ENCODE peak calls at places on chromosomes 11 and 22, in seven cellular contexts. G is trophoblast cell, B is IMR-90, A is mesendoderm, S is mesenchymal stem cell, L is H9, K is H1. X is an unnamed sample.

GRCh38 chr22:45684169-45684568 is 12.5 kb downstream of the ATXN10 start:
- DNase-seq in G (no peak), B (peak), A (no peak), S (no peak), L (no peak), K (no peak), X (no peak)

GRCh38 chr11:67438121-67438902 is 830 bp upstream of the PTPRCAP start:
- DNase-seq in G (peak), B (no peak), A (no peak), S (no peak), L (peak), K (no peak), X (no peak)

GRCh38 chr22:21984793-21985192 is 2.2 kb upstream of the TOP3B start:
- DNase-seq in G (peak), B (peak), A (peak), S (peak), L (peak), K (peak), X (peak)

GRCh38 chr22:45629469-45630089 is 42.1 kb upstream of the ATXN10 start:
- DNase-seq in G (no peak), B (no peak), A (peak), S (no peak), L (peak), K (no peak), X (no peak)

GRCh38 chr22:50684501-50684900 is 11.9 kb downstream of the SHANK3 start:
- DNase-seq in G (no peak), B (no peak), A (no peak), S (no peak), L (no peak), K (no peak), X (no peak)

GRCh38 chr11:123145661-123146060 is 49.4 kb downstream of the CLMP start:
- DNase-seq in G (no peak), B (no peak), A (peak), S (no peak), L (no peak), K (no peak), X (no peak)

GRCh38 chr11:35683728-35684339 is 21.3 kb downstream of the TRIM44 start:
- DNase-seq in G (peak), B (peak), A (no peak), S (peak), L (no peak), K (no peak), X (no peak)

GRCh38 chr11:58575377-58576020 is at the start of gene LPXN:
- DNase-seq in G (peak), B (peak), A (no peak), S (peak), L (no peak), K (no peak), X (no peak)

GRCh38 chr22:27299181-27300085 is 502.1 kb downstream of the MN1 start:
- DNase-seq in G (no peak), B (no peak), A (peak), S (no peak), L (no peak), K (no peak), X (no peak)

GRCh38 chr11:108606495-108607160 is 13.1 kb upstream of the EXPH5 start:
- DNase-seq in G (peak), B (peak), A (peak), S (no peak), L (no peak), K (no peak), X (no peak)

GRCh38 chr22:25551396-25551795 is 13.1 kb upstream of the GRK3 start:
- DNase-seq in G (no peak), B (no peak), A (no peak), S (no peak), L (no peak), K (no peak), X (no peak)

GRCh38 chr22:20264614-20265452 is 3.3 kb downstream of the RTN4R start:
- DNase-seq in G (no peak), B (no peak), A (no peak), S (no peak), L (no peak), K (no peak), X (no peak)

GRCh38 chr11:7665473-7666291 is 7.6 kb downstream of the CYB5R2 start:
- DNase-seq in G (peak), B (peak), A (peak), S (peak), L (peak), K (peak), X (no peak)

GRCh38 chr22:44698531-44699421 is 3.2 kb upstream of the PRR5 start:
- DNase-seq in G (peak), B (peak), A (peak), S (peak), L (peak), K (peak), X (peak)

GRCh38 chr11:72541224-72541974 is 107.1 kb upstream of the CLPB start:
- DNase-seq in G (no peak), B (no peak), A (no peak), S (no peak), L (no peak), K (no peak), X (no peak)

GRCh38 chr11:32411937-32412615 is 23.3 kb downstream of the WT1 start:
- DNase-seq in G (no peak), B (no peak), A (no peak), S (no peak), L (no peak), K (no peak), X (no peak)

DNA sequence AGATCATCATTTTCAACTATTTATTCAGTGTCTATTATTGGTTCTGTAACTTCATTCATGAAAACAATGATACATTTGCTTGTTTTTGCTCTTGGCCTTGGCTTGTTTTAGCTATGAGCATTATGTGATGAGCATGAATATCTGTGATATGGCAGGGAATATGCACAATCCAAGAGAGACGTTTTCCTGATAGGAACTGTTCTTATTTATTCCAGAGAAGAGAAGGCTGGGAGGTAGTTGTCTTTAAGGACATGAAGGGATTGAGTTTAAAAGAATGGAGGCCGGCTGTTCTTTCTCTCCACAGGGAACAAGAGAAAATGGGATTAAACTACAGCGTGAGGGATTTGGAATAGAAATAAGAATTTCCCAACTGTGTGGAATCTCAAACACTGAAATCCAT is 30.3 kb downstream of the BLID start:
- DNase-seq in G (no peak), B (peak), A (no peak), S (no peak), L (no peak), K (no peak), X (no peak)
- H3K4me2 ChIP-seq in G (no peak), B (no peak), A (no peak), S (no peak), L (no peak), K (no peak), X (no peak)

DNA sequence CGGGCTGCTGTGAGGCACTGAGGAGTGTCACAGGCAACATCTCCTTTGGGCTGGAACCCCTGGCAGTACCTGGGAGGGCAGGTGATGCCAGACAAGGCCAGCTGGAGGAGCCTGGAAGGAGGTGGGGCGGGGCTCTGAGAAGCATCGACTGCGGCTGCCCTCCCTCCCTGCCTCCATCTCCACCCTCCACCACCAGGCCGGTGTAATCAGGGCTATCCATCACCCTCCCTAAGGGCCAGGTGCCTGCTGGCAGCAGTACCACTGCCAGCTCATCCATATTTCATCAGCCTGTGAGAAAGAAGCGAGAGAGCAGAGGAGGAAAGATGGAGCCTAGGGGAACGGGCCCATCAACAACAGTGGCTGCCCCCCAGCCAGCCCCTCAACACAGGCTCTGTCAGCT is 51.4 kb upstream of the RASD2 start:
- DNase-seq in G (no peak), B (no peak), A (no peak), S (no peak), L (no peak), K (no peak), X (no peak)
- H3K23ac ChIP-seq in G (no peak), B (no peak), A (no peak), S (no peak), L (no peak), K (no peak), X (no peak)

GRCh38 chr11:15197696-15198095 is 83.0 kb downstream of the INSC start:
- DNase-seq in G (no peak), B (peak), A (no peak), S (no peak), L (no peak), K (peak), X (no peak)

GRCh38 chr11:15196704-15197103 is 82.0 kb downstream of the INSC start:
- DNase-seq in G (no peak), B (no peak), A (no peak), S (no peak), L (no peak), K (no peak), X (no peak)

GRCh38 chr11:15198284-15198683 is 83.6 kb downstream of the INSC start:
- DNase-seq in G (no peak), B (no peak), A (no peak), S (no peak), L (no peak), K (peak), X (no peak)

GRCh38 chr11:15194671-15195415 is 80.1 kb downstream of the INSC start:
- DNase-seq in G (no peak), B (peak), A (no peak), S (no peak), L (no peak), K (peak), X (no peak)

GRCh38 chr11:15195454-15196200 is 80.9 kb downstream of the INSC start:
- DNase-seq in G (no peak), B (no peak), A (no peak), S (no peak), L (no peak), K (peak), X (no peak)
- H3K4me2 ChIP-seq in G (no peak), B (peak), A (no peak), S (peak), L (no peak), K (no peak), X (no peak)

GRCh38 chr11:836274-836673 is 3.5 kb downstream of the CD151 start:
- DNase-seq in G (no peak), B (no peak), A (no peak), S (no peak), L (no peak), K (no peak), X (no peak)

GRCh38 chr11:837189-837989 is 4.6 kb downstream of the CD151 start:
- DNase-seq in G (no peak), B (no peak), A (no peak), S (no peak), L (no peak), K (no peak), X (no peak)

GRCh38 chr11:838441-839279 is 3.7 kb downstream of the POLR2L start:
- DNase-seq in G (no peak), B (no peak), A (no peak), S (peak), L (peak), K (no peak), X (no peak)

GRCh38 chr11:837990-838307 is 4.4 kb downstream of the POLR2L start:
- DNase-seq in G (no peak), B (no peak), A (no peak), S (no peak), L (no peak), K (no peak), X (no peak)

GRCh38 chr11:836700-837099 is 3.9 kb downstream of the CD151 start:
- DNase-seq in G (no peak), B (no peak), A (no peak), S (no peak), L (no peak), K (no peak), X (no peak)
- H3K23ac ChIP-seq in G (no peak), B (no peak), A (no peak), S (no peak), L (no peak), K (no peak), X (peak)

GRCh38 chr11:85949798-85950197 is 94.6 kb downstream of the CCDC83 start:
- DNase-seq in G (no peak), B (no peak), A (no peak), S (no peak), L (no peak), K (no peak), X (no peak)

GRCh38 chr11:85948884-85949283 is 93.7 kb downstream of the CCDC83 start:
- DNase-seq in G (peak), B (peak), A (no peak), S (no peak), L (no peak), K (no peak), X (no peak)

GRCh38 chr11:85946221-85946620 is 91.0 kb downstream of the CCDC83 start:
- DNase-seq in G (no peak), B (peak), A (no peak), S (no peak), L (no peak), K (no peak), X (no peak)

GRCh38 chr11:85945788-85946187 is 90.6 kb downstream of the CCDC83 start:
- DNase-seq in G (no peak), B (no peak), A (peak), S (no peak), L (no peak), K (no peak), X (no peak)

DNA sequence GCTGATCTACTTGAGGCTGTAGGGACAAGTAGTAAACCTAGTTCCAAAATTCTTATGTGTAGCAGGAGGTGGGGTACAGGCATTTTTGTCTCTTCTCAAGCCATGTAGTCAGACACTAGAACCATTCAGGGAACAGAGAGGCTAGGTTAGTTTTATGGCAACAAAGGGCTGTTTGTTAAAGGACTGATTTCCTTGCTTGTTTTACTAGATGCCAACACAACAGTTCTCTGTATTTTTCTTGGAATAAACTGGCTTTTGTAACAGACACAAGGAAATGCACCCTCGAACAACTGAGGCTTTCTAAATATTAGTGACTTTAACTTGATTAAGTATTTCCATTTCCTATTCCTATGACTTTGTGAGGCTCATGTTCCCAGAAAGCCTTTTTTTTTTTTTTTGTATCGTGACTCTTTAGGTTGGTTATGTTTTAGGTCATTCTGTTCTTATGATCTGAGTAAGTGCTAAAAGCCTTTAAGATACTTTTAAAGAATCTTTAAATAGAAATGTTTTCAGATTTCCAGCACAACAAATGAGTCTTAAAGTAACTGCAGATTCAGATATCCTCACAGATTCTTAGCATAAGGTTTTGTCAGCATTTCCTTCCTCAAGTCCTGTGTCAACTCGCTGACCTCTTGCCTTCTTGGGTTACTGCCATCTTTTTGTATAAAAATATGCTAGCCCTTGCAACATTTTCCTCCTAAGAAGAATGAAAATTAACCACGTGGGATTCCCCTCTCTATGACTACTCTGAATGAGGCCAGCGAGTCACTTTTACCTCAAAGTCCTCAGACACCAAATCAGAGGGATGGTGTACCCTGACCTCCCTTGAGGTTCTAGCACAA is 92.5 kb downstream of the CCDC83 start:
- DNase-seq in G (peak), B (peak), A (no peak), S (peak), L (no peak), K (no peak), X (no peak)
- H3K4me2 ChIP-seq in G (no peak), B (peak), A (no peak), S (no peak), L (no peak), K (no peak), X (no peak)

GRCh38 chr11:1639666-1640065 is 10.1 kb downstream of the KRTAP5-5 start:
- DNase-seq in G (no peak), B (no peak), A (no peak), S (no peak), L (no peak), K (no peak), X (no peak)

GRCh38 chr11:1637628-1638027 is 8.1 kb downstream of the KRTAP5-5 start:
- DNase-seq in G (no peak), B (no peak), A (no peak), S (no peak), L (no peak), K (no peak), X (no peak)

GRCh38 chr11:1640076-1640946 is 10.7 kb downstream of the KRTAP5-5 start:
- DNase-seq in G (peak), B (no peak), A (peak), S (peak), L (peak), K (peak), X (peak)

GRCh38 chr11:1638344-1638743 is 8.8 kb downstream of the KRTAP5-5 start:
- DNase-seq in G (no peak), B (no peak), A (no peak), S (no peak), L (no peak), K (no peak), X (no peak)

GRCh38 chr11:1639102-1639620 is 9.6 kb downstream of the KRTAP5-5 start:
- DNase-seq in G (no peak), B (no peak), A (no peak), S (no peak), L (no peak), K (no peak), X (no peak)
- H3K23ac ChIP-seq in G (no peak), B (no peak), A (no peak), S (no peak), L (no peak), K (no peak), X (no peak)

DNA sequence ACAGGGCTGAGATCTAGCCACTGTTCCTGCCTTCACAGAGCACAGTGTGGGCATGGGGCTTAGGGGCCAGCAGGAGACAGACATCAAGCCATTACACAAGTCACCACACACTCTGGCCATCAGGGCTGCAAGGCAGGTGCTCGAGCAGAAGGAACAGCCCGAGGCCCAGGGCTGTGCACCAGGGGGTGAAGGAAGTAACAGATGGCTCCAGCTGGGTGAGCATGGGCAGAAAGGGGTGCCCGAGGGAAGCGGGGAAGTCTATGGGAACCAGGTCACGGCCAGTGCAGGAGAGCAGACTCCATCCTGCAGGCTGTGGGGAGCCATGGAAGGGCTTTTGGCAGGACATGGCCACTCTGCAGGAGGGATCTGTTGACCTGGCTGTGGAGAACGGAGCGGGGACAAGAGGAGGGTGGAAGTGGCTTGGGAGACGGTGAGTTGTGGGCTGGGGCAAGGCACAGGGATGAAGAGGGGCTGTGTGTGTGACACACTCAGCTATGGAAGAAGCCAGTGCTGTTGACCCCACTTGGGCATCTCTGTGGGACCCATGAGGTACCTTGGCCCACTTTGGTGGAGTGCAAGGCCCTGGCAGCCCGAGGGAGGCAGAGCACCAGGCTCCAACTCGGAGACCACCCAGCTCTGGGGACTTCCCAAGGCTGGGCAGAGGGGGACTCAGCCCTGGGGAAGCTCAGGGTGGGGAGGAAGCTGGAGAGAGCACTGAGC is 3.6 kb downstream of the C11orf68 start:
- DNase-seq in G (no peak), B (no peak), A (no peak), S (peak), L (no peak), K (no peak), X (no peak)
- H3K4me2 ChIP-seq in G (peak), B (peak), A (no peak), S (peak), L (no peak), K (no peak), X (no peak)

GRCh38 chr11:125566235-125566634 is 3.0 kb upstream of the EI24 start:
- DNase-seq in G (no peak), B (no peak), A (no peak), S (no peak), L (no peak), K (no peak), X (no peak)

GRCh38 chr11:125570952-125571351 is 1.7 kb downstream of the EI24 start:
- DNase-seq in G (no peak), B (no peak), A (no peak), S (no peak), L (no peak), K (no peak), X (no peak)

GRCh38 chr11:125568970-125569912 is at the start of gene EI24:
- DNase-seq in G (peak), B (peak), A (peak), S (peak), L (peak), K (peak), X (peak)

GRCh38 chr11:125572916-125573315 is 3.6 kb downstream of the EI24 start:
- DNase-seq in G (no peak), B (no peak), A (no peak), S (no peak), L (no peak), K (no peak), X (no peak)

DNA sequence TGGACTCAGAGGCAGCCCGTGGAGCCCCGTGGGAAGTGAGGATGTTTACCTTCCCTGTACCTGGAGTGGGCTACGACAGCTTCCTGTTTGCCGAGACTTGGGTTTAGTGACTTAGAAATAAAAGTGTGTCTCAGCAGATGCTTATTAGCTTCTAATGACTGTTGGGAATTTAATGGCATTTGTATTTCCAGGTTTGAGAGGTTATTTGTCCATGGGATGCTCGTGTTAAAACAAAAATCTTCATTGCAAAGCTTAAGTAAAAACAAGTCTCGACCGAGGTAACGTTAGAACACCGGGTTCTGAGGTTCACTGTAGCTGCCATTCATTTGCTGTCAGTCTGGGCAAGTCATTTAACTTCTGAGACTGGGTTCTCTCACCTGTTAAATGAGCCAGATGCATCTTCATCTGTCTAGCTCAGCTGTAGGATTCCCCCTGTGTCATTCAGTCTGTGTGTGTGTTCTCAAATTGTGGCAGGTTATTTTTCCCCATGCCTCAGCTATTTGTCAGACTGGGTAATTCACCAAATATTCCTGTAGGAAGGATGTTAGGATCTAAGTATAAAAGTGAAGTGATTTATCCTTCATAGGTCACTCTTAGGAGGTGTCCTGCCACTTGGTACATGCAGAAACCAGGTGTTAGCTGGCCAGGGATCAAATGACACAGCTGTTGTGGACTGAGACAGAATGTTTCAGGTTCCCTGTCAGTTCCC is 790 bp downstream of the EI24 start:
- DNase-seq in G (peak), B (peak), A (peak), S (peak), L (no peak), K (no peak), X (no peak)
- H3K23ac ChIP-seq in G (no peak), B (peak), A (peak), S (no peak), L (no peak), K (no peak), X (peak)

GRCh38 chr11:69189059-69189458 is 33.3 kb downstream of the SMIM38 start:
- DNase-seq in G (peak), B (no peak), A (no peak), S (no peak), L (no peak), K (no peak), X (no peak)
- H3K4me2 ChIP-seq in G (no peak), B (no peak), A (no peak), S (no peak), L (no peak), K (no peak), X (no peak)

X was measured in neuronal stem cell.